ENCODE peak calls at places on chromosomes 13 and 19, in four cellular contexts. S is lower lobe of right lung, G is lower leg skin, C is thoracic aorta. M is an unnamed sample.

GRCh38 chr19:29831041-29831548 is 19.3 kb downstream of the CCNE1 start:
- DNase-seq in C (no peak), S (no peak), G (no peak), M (no peak)

GRCh38 chr19:33207040-33207620 is 13.0 kb downstream of the LRP3 start:
- DNase-seq in G (no peak), S (no peak), C (no peak), M (no peak)

GRCh38 chr13:111115051-111115840 is at the start of gene ARHGEF7:
- DNase-seq in C (no peak), S (no peak), G (peak), M (peak)

GRCh38 chr19:22610121-22610520 is 24.0 kb upstream of the ZNF492 start:
- DNase-seq in C (no peak), G (peak), S (no peak), M (no peak)

GRCh38 chr13:30752991-30753616 is 17.8 kb downstream of the ALOX5AP start:
- DNase-seq in C (no peak), G (no peak), S (no peak), M (no peak)

GRCh38 chr13:30991922-30992321 is 59.5 kb downstream of the TEX26 start:
- DNase-seq in S (no peak), C (no peak), G (no peak), M (no peak)

GRCh38 chr19:35363001-35363590 is 4.8 kb downstream of the FFAR3 start:
- DNase-seq in S (no peak), C (no peak), G (peak), M (no peak)

GRCh38 chr19:55305983-55306562 is 19.1 kb downstream of the TMEM150B start:
- DNase-seq in S (no peak), G (no peak), C (no peak), M (no peak)

GRCh38 chr13:28754698-28755545 is 36.2 kb upstream of the SLC46A3 start:
- DNase-seq in C (no peak), S (no peak), G (no peak), M (no peak)

GRCh38 chr19:11480927-11481776 is at the start of gene ELAVL3:
- DNase-seq in C (no peak), G (no peak), S (no peak), M (peak)

GRCh38 chr13:81990652-81991051 is 1649.7 kb upstream of the SPRY2 start:
- DNase-seq in C (no peak), S (no peak), G (no peak), M (peak)

GRCh38 chr19:13846533-13847032 is 30.4 kb upstream of the NANOS3 start:
- DNase-seq in S (peak), C (peak), G (peak), M (peak)

GRCh38 chr13:36945078-36945477 is 25.0 kb upstream of the SMAD9 start:
- DNase-seq in G (no peak), S (no peak), C (no peak), M (no peak)

GRCh38 chr13:27442071-27442647 is 8.2 kb downstream of the MTIF3 start:
- DNase-seq in G (no peak), C (no peak), S (no peak), M (no peak)

GRCh38 chr19:13040232-13040915 is 45.1 kb downstream of the NFIX start:
- DNase-seq in G (no peak), C (no peak), S (no peak), M (no peak)

GRCh38 chr13:63337041-63337440 is 1921.4 kb upstream of the PCDH20 start:
- DNase-seq in C (no peak), G (no peak), S (no peak), M (no peak)

GRCh38 chr13:30881931-30882899 is 23.9 kb upstream of the MEDAG start:
- DNase-seq in S (no peak), G (peak), C (no peak), M (no peak)

DNA sequence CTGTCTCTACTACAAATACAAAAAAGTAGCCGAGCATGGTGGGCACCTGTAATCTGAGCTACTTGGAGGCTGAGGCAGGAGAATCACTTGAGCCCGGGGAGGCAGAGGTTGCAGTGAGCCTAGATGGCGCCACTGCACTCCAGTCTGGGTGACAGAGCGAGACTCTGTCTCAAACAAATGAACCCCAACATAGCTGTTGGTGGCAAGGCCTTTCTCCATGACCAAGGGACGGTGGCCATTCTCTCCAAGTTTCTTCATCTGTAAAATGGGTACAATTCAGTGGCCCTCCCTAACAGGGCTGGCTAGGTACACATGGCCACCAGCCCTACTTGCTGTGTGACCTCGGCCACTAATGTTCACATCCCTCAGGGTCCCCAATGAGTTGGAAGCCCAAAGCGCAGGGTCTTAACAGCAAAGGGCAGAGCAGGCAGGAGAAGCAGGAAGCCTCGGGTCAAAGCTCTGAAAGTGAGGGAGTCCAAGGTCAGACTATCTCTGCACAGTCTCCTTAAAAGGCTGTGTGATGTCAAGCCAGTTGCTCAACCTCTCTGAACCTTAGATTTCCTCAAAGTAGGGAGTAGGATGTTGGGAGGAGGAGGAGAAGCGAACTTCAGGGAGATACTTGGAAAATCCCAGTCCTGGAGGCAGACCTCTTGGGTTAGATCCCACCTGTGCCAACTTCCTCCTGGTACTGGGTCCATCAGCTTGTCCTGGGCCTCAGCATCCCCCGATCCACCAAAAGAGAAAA is 2.7 kb downstream of the JUND start:
- DNase-seq in G (no peak), C (no peak), S (no peak), M (peak)
- TF ChIP-seq CTCF in G (no peak), C (no peak), S (no peak), M (no peak)

DNA sequence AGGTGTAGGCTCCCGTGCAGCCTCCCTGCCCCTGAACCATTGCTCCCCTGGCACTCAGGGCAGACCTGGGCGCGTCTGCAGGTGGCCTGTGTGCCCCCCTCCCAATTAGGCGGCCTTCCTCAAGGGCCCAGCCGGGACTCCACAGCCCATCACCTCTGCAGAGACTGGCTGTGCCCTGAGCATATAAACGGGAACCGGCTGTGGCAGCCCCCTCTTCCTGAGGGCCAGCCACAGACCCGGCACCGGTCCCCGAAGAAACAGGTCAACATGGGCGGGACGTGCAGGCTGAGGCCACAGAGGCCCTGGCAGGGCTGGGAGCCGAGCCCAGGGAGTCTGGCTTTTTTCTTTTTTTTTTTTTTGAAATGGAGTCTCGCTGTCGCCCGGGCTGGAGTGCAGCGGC is 12.0 kb downstream of the PIAS4 start:
- DNase-seq in G (no peak), S (no peak), C (no peak), M (no peak)
- TF ChIP-seq CTCF in G (no peak), S (no peak), C (no peak), M (no peak)

GRCh38 chr19:4660993-4661392 is 9.1 kb downstream of the MYDGF start:
- DNase-seq in G (no peak), C (no peak), S (no peak), M (no peak)

GRCh38 chr19:4657835-4658234 is 12.3 kb downstream of the MYDGF start:
- DNase-seq in S (no peak), C (no peak), G (no peak), M (no peak)

GRCh38 chr19:4662020-4662695 is 8.0 kb downstream of the MYDGF start:
- DNase-seq in G (no peak), C (no peak), S (no peak), M (no peak)

GRCh38 chr19:4662812-4663211 is 7.3 kb downstream of the MYDGF start:
- DNase-seq in G (no peak), S (no peak), C (no peak), M (no peak)

DNA sequence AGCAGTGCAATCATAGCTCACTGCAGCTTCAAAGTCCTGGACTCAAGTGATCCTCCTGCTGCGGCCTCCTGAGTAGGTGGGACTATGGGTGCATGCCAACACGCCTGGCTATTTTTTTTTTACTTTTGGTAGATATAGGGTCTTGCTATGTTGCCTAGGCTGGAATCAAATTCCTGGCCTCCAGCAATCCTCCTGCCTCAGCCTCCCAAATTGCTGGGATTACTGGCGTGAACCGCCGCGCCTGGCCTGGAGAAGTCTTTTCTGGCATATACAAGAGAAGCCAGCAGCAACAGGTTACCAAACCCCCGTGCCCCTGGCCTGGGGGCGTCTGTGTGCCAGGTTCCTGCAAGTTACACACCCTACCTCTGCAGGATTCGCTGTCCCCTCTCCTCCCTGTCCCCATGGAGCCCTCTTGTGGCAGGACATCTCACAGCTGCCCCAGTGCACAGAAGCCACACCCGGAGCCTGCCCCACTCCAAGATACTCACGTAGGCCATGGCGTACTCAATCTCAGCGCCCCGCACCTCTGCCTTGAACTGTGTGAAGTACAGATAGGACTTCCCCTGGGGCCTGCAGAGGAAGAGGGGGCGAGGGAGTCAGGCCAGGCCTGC is 9.9 kb downstream of the MYDGF start:
- DNase-seq in S (no peak), G (no peak), C (no peak), M (no peak)
- TF ChIP-seq CTCF in S (peak), G (no peak), C (no peak), M (no peak)

GRCh38 chr13:102571075-102571474 is 25.7 kb upstream of the TPP2 start:
- DNase-seq in G (no peak), S (no peak), C (no peak), M (no peak)
- TF ChIP-seq CTCF in G (no peak), S (no peak), C (no peak), M (no peak)

GRCh38 chr19:7829561-7830271 is at the start of gene EVI5L:
- DNase-seq in G (peak), S (peak), C (peak), M (peak)
- TF ChIP-seq CTCF in G (peak), S (no peak), C (no peak), M (no peak)

GRCh38 chr19:31943778-31944177 is 401.6 kb upstream of the ZNF507 start:
- DNase-seq in S (no peak), C (no peak), G (no peak), M (no peak)
- TF ChIP-seq CTCF in S (no peak), C (no peak), G (no peak), M (no peak)

GRCh38 chr13:60396783-60397692 is at the start of gene TDRD3:
- DNase-seq in G (peak), C (peak), S (peak), M (peak)
- TF ChIP-seq CTCF in G (peak), C (peak), S (peak), M (peak)

DNA sequence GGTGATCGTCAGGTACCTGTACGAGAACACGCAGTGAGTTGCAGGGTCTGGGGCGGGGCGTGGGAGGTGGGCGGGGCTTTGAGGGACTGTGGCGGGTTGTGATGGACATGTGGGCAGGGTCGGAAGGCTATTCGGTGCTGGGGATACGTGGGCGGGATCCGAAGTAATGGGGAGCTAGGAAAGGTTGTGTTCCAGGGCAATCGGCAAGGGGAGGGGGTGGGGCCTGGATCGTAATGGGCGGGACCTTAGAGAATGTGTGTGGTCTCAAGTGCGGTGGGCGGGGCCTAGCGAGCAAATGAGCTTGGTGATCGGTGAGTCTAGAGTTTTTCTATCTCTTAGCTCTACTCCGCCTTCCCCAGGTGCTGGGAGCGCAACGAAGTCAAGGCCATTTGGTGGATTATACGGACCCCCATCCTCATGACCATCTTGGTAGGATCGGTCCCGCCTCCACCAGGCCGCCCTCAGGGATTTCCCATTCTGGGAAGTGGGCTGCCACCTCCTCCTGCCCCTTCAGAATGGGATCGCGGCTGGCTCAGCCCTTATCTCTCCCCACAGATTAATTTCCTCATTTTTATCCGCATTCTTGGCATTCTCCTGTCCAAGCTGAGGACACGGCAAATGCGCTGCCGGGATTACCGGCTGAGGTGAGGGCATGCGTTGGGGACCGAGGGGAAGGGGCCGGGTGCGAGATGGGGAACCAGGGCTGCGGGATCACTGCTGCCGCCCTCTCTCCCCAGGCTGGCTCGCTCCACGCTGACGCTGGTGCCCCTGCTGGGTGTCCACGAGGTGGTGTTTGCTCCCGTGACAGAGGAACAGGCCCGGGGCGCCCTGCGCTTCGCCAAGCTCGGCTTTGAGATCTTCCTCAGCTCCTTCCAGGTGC is 9.6 kb downstream of the GIPR start:
- DNase-seq in C (no peak), S (peak), G (peak), M (peak)
- TF ChIP-seq CTCF in C (no peak), S (no peak), G (no peak), M (no peak)

GRCh38 chr19:42096255-42096837 is 20.4 kb downstream of the ZNF574 start:
- DNase-seq in S (no peak), G (no peak), C (no peak), M (no peak)
- TF ChIP-seq CTCF in S (no peak), G (no peak), C (no peak), M (no peak)